ENCODE peak calls at places on chromosomes 13 and 19, in nine cellular contexts. One of them, this sample, is unnamed.

GRCh38 chr19:12939292-12939606 is 840 bp downstream of the CALR start:
- DNase-seq in fibroblast of mammary gland: peak
- DNase-seq in AG09319: no peak
- DNase-seq in fibroblast of pulmonary artery: peak
- DNase-seq in body of pancreas: no peak
- DNase-seq in omental fat pad: no peak
- DNase-seq in mucosa of descending colon: peak
- DNase-seq in NB4: peak
- DNase-seq in astrocyte of the spinal cord: no peak
- DNase-seq in this sample: peak

GRCh38 chr19:7622933-7623685 is 6.2 kb downstream of the XAB2 start:
- DNase-seq in fibroblast of mammary gland: no peak
- DNase-seq in AG09319: no peak
- DNase-seq in fibroblast of pulmonary artery: no peak
- DNase-seq in body of pancreas: no peak
- DNase-seq in omental fat pad: no peak
- DNase-seq in mucosa of descending colon: no peak
- DNase-seq in NB4: no peak
- DNase-seq in astrocyte of the spinal cord: no peak
- DNase-seq in this sample: no peak

GRCh38 chr19:17441241-17442135 is 7.0 kb downstream of the TMEM221 start:
- DNase-seq in fibroblast of mammary gland: peak
- DNase-seq in AG09319: no peak
- DNase-seq in fibroblast of pulmonary artery: peak
- DNase-seq in body of pancreas: peak
- DNase-seq in omental fat pad: no peak
- DNase-seq in mucosa of descending colon: no peak
- DNase-seq in NB4: peak
- DNase-seq in astrocyte of the spinal cord: peak
- DNase-seq in this sample: peak

GRCh38 chr19:56211718-56212117 is 9.6 kb downstream of the ZSCAN5C start:
- DNase-seq in fibroblast of mammary gland: no peak
- DNase-seq in AG09319: no peak
- DNase-seq in fibroblast of pulmonary artery: no peak
- DNase-seq in body of pancreas: no peak
- DNase-seq in omental fat pad: no peak
- DNase-seq in mucosa of descending colon: no peak
- DNase-seq in NB4: no peak
- DNase-seq in astrocyte of the spinal cord: no peak
- DNase-seq in this sample: no peak

GRCh38 chr13:51523082-51523518 is 61.2 kb upstream of the WDFY2 start:
- DNase-seq in fibroblast of mammary gland: peak
- DNase-seq in AG09319: no peak
- DNase-seq in fibroblast of pulmonary artery: peak
- DNase-seq in body of pancreas: no peak
- DNase-seq in omental fat pad: no peak
- DNase-seq in mucosa of descending colon: no peak
- DNase-seq in NB4: peak
- DNase-seq in astrocyte of the spinal cord: peak
- DNase-seq in this sample: peak

GRCh38 chr13:110405597-110406450 is 98.7 kb downstream of the COL4A2 start:
- DNase-seq in fibroblast of mammary gland: peak
- DNase-seq in AG09319: no peak
- DNase-seq in fibroblast of pulmonary artery: peak
- DNase-seq in body of pancreas: no peak
- DNase-seq in omental fat pad: no peak
- DNase-seq in mucosa of descending colon: no peak
- DNase-seq in NB4: no peak
- DNase-seq in astrocyte of the spinal cord: peak
- DNase-seq in this sample: peak

GRCh38 chr19:4635763-4636135 is 3.6 kb upstream of the TNFAIP8L1 start:
- DNase-seq in fibroblast of mammary gland: no peak
- DNase-seq in AG09319: no peak
- DNase-seq in fibroblast of pulmonary artery: no peak
- DNase-seq in body of pancreas: no peak
- DNase-seq in omental fat pad: no peak
- DNase-seq in mucosa of descending colon: no peak
- DNase-seq in NB4: no peak
- DNase-seq in astrocyte of the spinal cord: no peak
- DNase-seq in this sample: peak

GRCh38 chr19:49436381-49437017 is 4.8 kb downstream of the SLC17A7 start:
- DNase-seq in fibroblast of mammary gland: no peak
- DNase-seq in AG09319: no peak
- DNase-seq in fibroblast of pulmonary artery: no peak
- DNase-seq in body of pancreas: peak
- DNase-seq in omental fat pad: no peak
- DNase-seq in mucosa of descending colon: no peak
- DNase-seq in NB4: no peak
- DNase-seq in astrocyte of the spinal cord: no peak
- DNase-seq in this sample: no peak

GRCh38 chr13:109790951-109791605 is 4.7 kb upstream of the IRS2 start:
- DNase-seq in fibroblast of mammary gland: peak
- DNase-seq in AG09319: no peak
- DNase-seq in fibroblast of pulmonary artery: peak
- DNase-seq in body of pancreas: peak
- DNase-seq in omental fat pad: no peak
- DNase-seq in mucosa of descending colon: no peak
- DNase-seq in NB4: peak
- DNase-seq in astrocyte of the spinal cord: peak
- DNase-seq in this sample: no peak

GRCh38 chr13:41276824-41277223 is 13.4 kb upstream of the MTRF1 start:
- DNase-seq in fibroblast of mammary gland: no peak
- DNase-seq in AG09319: no peak
- DNase-seq in fibroblast of pulmonary artery: no peak
- DNase-seq in body of pancreas: no peak
- DNase-seq in omental fat pad: no peak
- DNase-seq in mucosa of descending colon: no peak
- DNase-seq in NB4: no peak
- DNase-seq in astrocyte of the spinal cord: no peak
- DNase-seq in this sample: no peak

GRCh38 chr13:41271456-41272285 is 8.3 kb upstream of the MTRF1 start:
- DNase-seq in fibroblast of mammary gland: no peak
- DNase-seq in AG09319: no peak
- DNase-seq in fibroblast of pulmonary artery: no peak
- DNase-seq in body of pancreas: no peak
- DNase-seq in omental fat pad: no peak
- DNase-seq in mucosa of descending colon: no peak
- DNase-seq in NB4: no peak
- DNase-seq in astrocyte of the spinal cord: no peak
- DNase-seq in this sample: no peak

GRCh38 chr13:41273806-41274441 is 10.5 kb upstream of the MTRF1 start:
- DNase-seq in fibroblast of mammary gland: no peak
- DNase-seq in AG09319: no peak
- DNase-seq in fibroblast of pulmonary artery: no peak
- DNase-seq in body of pancreas: no peak
- DNase-seq in omental fat pad: no peak
- DNase-seq in mucosa of descending colon: no peak
- DNase-seq in NB4: no peak
- DNase-seq in astrocyte of the spinal cord: no peak
- DNase-seq in this sample: no peak

DNA sequence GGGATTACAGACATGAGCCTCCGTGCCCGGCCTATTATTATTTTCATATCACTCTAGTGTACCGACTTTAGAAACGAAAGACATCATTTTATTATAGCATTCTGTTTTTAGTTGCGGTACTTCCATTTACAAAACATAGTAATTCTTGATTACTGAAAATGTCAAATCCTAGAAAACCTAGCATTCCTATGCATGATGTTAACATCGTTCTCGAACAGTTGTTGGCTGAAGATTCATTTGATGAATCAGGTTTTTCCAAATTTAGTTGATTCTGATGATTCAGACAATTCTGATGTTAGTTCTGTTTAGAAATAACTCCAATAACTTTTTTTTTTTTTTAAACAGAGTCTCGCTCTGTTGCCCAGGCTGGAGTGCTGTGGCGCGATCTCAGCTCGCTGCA is 11.5 kb upstream of the MTRF1 start:
- DNase-seq in fibroblast of mammary gland: peak
- DNase-seq in AG09319: no peak
- DNase-seq in fibroblast of pulmonary artery: no peak
- DNase-seq in body of pancreas: no peak
- DNase-seq in omental fat pad: no peak
- DNase-seq in mucosa of descending colon: no peak
- DNase-seq in NB4: no peak
- DNase-seq in astrocyte of the spinal cord: no peak
- DNase-seq in this sample: no peak
- TF ChIP-seq CTCF in fibroblast of mammary gland: no peak
- TF ChIP-seq CTCF in AG09319: no peak
- TF ChIP-seq CTCF in fibroblast of pulmonary artery: no peak
- TF ChIP-seq CTCF in body of pancreas: no peak
- TF ChIP-seq CTCF in omental fat pad: no peak
- TF ChIP-seq CTCF in mucosa of descending colon: no peak
- TF ChIP-seq CTCF in NB4: no peak
- TF ChIP-seq CTCF in astrocyte of the spinal cord: no peak
- TF ChIP-seq CTCF in this sample: no peak

DNA sequence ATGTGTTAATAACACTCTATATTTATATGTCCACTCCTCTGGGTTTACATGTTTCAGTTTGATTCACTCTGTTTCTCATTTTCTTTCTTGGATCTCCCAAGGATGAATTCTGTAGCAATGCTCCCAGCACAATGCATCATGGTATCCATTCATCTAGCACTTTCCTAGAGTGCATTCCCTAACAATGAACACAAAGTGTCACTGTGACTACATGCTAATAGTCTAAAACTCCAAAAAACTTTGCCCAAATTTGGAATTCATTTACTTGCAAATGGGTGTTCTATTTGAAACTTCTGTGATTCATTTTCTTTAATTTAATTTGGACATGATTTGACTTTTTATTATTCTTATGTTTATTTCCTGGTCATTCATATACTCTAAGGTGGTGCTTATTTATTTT is 286.3 kb downstream of the POU4F1 start:
- DNase-seq in fibroblast of mammary gland: no peak
- DNase-seq in AG09319: no peak
- DNase-seq in fibroblast of pulmonary artery: peak
- DNase-seq in body of pancreas: no peak
- DNase-seq in omental fat pad: no peak
- DNase-seq in mucosa of descending colon: no peak
- DNase-seq in NB4: peak
- DNase-seq in astrocyte of the spinal cord: no peak
- DNase-seq in this sample: peak
- TF ChIP-seq CTCF in fibroblast of mammary gland: peak
- TF ChIP-seq CTCF in AG09319: no peak
- TF ChIP-seq CTCF in fibroblast of pulmonary artery: peak
- TF ChIP-seq CTCF in body of pancreas: no peak
- TF ChIP-seq CTCF in omental fat pad: no peak
- TF ChIP-seq CTCF in mucosa of descending colon: no peak
- TF ChIP-seq CTCF in NB4: no peak
- TF ChIP-seq CTCF in astrocyte of the spinal cord: no peak
- TF ChIP-seq CTCF in this sample: peak

GRCh38 chr13:26544707-26545106 is 12.8 kb upstream of the WASF3 start:
- DNase-seq in fibroblast of mammary gland: no peak
- DNase-seq in AG09319: no peak
- DNase-seq in fibroblast of pulmonary artery: no peak
- DNase-seq in body of pancreas: no peak
- DNase-seq in omental fat pad: no peak
- DNase-seq in mucosa of descending colon: no peak
- DNase-seq in NB4: no peak
- DNase-seq in astrocyte of the spinal cord: no peak
- DNase-seq in this sample: no peak

GRCh38 chr13:26540319-26540718 is 17.2 kb upstream of the WASF3 start:
- DNase-seq in fibroblast of mammary gland: no peak
- DNase-seq in AG09319: no peak
- DNase-seq in fibroblast of pulmonary artery: no peak
- DNase-seq in body of pancreas: no peak
- DNase-seq in omental fat pad: no peak
- DNase-seq in mucosa of descending colon: no peak
- DNase-seq in NB4: no peak
- DNase-seq in astrocyte of the spinal cord: no peak
- DNase-seq in this sample: peak

GRCh38 chr13:26539738-26540292 is 17.7 kb upstream of the WASF3 start:
- DNase-seq in fibroblast of mammary gland: no peak
- DNase-seq in AG09319: no peak
- DNase-seq in fibroblast of pulmonary artery: no peak
- DNase-seq in body of pancreas: no peak
- DNase-seq in omental fat pad: no peak
- DNase-seq in mucosa of descending colon: no peak
- DNase-seq in NB4: no peak
- DNase-seq in astrocyte of the spinal cord: no peak
- DNase-seq in this sample: no peak

GRCh38 chr13:26541041-26541440 is 16.4 kb upstream of the WASF3 start:
- DNase-seq in fibroblast of mammary gland: no peak
- DNase-seq in AG09319: no peak
- DNase-seq in fibroblast of pulmonary artery: no peak
- DNase-seq in body of pancreas: no peak
- DNase-seq in omental fat pad: no peak
- DNase-seq in mucosa of descending colon: no peak
- DNase-seq in NB4: no peak
- DNase-seq in astrocyte of the spinal cord: no peak
- DNase-seq in this sample: no peak

GRCh38 chr13:26541678-26542553 is 15.6 kb upstream of the WASF3 start:
- DNase-seq in fibroblast of mammary gland: no peak
- DNase-seq in AG09319: no peak
- DNase-seq in fibroblast of pulmonary artery: no peak
- DNase-seq in body of pancreas: no peak
- DNase-seq in omental fat pad: no peak
- DNase-seq in mucosa of descending colon: no peak
- DNase-seq in NB4: no peak
- DNase-seq in astrocyte of the spinal cord: no peak
- DNase-seq in this sample: no peak
- TF ChIP-seq CTCF in fibroblast of mammary gland: no peak
- TF ChIP-seq CTCF in AG09319: no peak
- TF ChIP-seq CTCF in fibroblast of pulmonary artery: no peak
- TF ChIP-seq CTCF in body of pancreas: no peak
- TF ChIP-seq CTCF in omental fat pad: no peak
- TF ChIP-seq CTCF in mucosa of descending colon: no peak
- TF ChIP-seq CTCF in NB4: no peak
- TF ChIP-seq CTCF in astrocyte of the spinal cord: no peak
- TF ChIP-seq CTCF in this sample: no peak

GRCh38 chr19:50837300-50837699 is 3.9 kb upstream of the KLK15 start:
- DNase-seq in fibroblast of mammary gland: no peak
- DNase-seq in AG09319: no peak
- DNase-seq in fibroblast of pulmonary artery: no peak
- DNase-seq in body of pancreas: no peak
- DNase-seq in omental fat pad: no peak
- DNase-seq in mucosa of descending colon: peak
- DNase-seq in NB4: no peak
- DNase-seq in astrocyte of the spinal cord: no peak
- DNase-seq in this sample: no peak

GRCh38 chr19:50836543-50837195 is 3.3 kb upstream of the KLK15 start:
- DNase-seq in fibroblast of mammary gland: no peak
- DNase-seq in AG09319: no peak
- DNase-seq in fibroblast of pulmonary artery: no peak
- DNase-seq in body of pancreas: no peak
- DNase-seq in omental fat pad: no peak
- DNase-seq in mucosa of descending colon: peak
- DNase-seq in NB4: no peak
- DNase-seq in astrocyte of the spinal cord: no peak
- DNase-seq in this sample: no peak

GRCh38 chr19:50835785-50836542 is 2.6 kb upstream of the KLK15 start:
- DNase-seq in fibroblast of mammary gland: peak
- DNase-seq in AG09319: no peak
- DNase-seq in fibroblast of pulmonary artery: peak
- DNase-seq in body of pancreas: peak
- DNase-seq in omental fat pad: peak
- DNase-seq in mucosa of descending colon: peak
- DNase-seq in NB4: peak
- DNase-seq in astrocyte of the spinal cord: peak
- DNase-seq in this sample: peak

GRCh38 chr19:50839712-50840655 is 6.6 kb upstream of the KLK15 start:
- DNase-seq in fibroblast of mammary gland: no peak
- DNase-seq in AG09319: no peak
- DNase-seq in fibroblast of pulmonary artery: no peak
- DNase-seq in body of pancreas: no peak
- DNase-seq in omental fat pad: no peak
- DNase-seq in mucosa of descending colon: no peak
- DNase-seq in NB4: no peak
- DNase-seq in astrocyte of the spinal cord: no peak
- DNase-seq in this sample: no peak

GRCh38 chr19:50838239-50838638 is 4.9 kb upstream of the KLK15 start:
- DNase-seq in fibroblast of mammary gland: no peak
- DNase-seq in AG09319: no peak
- DNase-seq in fibroblast of pulmonary artery: peak
- DNase-seq in body of pancreas: no peak
- DNase-seq in omental fat pad: no peak
- DNase-seq in mucosa of descending colon: no peak
- DNase-seq in NB4: peak
- DNase-seq in astrocyte of the spinal cord: no peak
- DNase-seq in this sample: no peak
- TF ChIP-seq CTCF in fibroblast of mammary gland: peak
- TF ChIP-seq CTCF in AG09319: no peak
- TF ChIP-seq CTCF in fibroblast of pulmonary artery: peak
- TF ChIP-seq CTCF in body of pancreas: no peak
- TF ChIP-seq CTCF in omental fat pad: no peak
- TF ChIP-seq CTCF in mucosa of descending colon: no peak
- TF ChIP-seq CTCF in NB4: peak
- TF ChIP-seq CTCF in astrocyte of the spinal cord: peak
- TF ChIP-seq CTCF in this sample: peak